ENCODE peak calls at places on chromosomes 1 and 21, in four cellular contexts. One of them, this sample, is unnamed.
A peak's percentile ranks its signal among the peaks of the same experiment; 100 is the strongest.

GRCh38 chr1:52365091-52365745 is 787 bp downstream of the CC2D1B start:
- DNase-seq in CD8-positive, alpha-beta T cell: no peak
- DNase-seq in heart left ventricle: peak; percentile 44
- DNase-seq in PC-9: peak; percentile 81
- DNase-seq in this sample: no peak

GRCh38 chr21:31526040-31526439 is 133.5 kb upstream of the SOD1 start:
- DNase-seq in CD8-positive, alpha-beta T cell: no peak
- DNase-seq in heart left ventricle: no peak
- DNase-seq in PC-9: peak; percentile 57
- DNase-seq in this sample: no peak

GRCh38 chr1:180728472-180729106 is 96.8 kb downstream of the XPR1 start:
- DNase-seq in CD8-positive, alpha-beta T cell: no peak
- DNase-seq in heart left ventricle: no peak
- DNase-seq in PC-9: no peak
- DNase-seq in this sample: no peak

GRCh38 chr1:68230901-68231626 is 1.3 kb downstream of the WLS start:
- DNase-seq in CD8-positive, alpha-beta T cell: no peak
- DNase-seq in heart left ventricle: peak; percentile 46
- DNase-seq in PC-9: peak; percentile 5
- DNase-seq in this sample: peak; percentile 61

GRCh38 chr1:212207822-212208520 is 77.2 kb upstream of the PPP2R5A start:
- DNase-seq in CD8-positive, alpha-beta T cell: no peak
- DNase-seq in heart left ventricle: no peak
- DNase-seq in PC-9: no peak
- DNase-seq in this sample: no peak

GRCh38 chr1:25017436-25018109 is 87.5 kb upstream of the RUNX3 start:
- DNase-seq in CD8-positive, alpha-beta T cell: no peak
- DNase-seq in heart left ventricle: no peak
- DNase-seq in PC-9: no peak
- DNase-seq in this sample: no peak

GRCh38 chr21:44078411-44078981 is 28.7 kb upstream of the PWP2 start:
- DNase-seq in CD8-positive, alpha-beta T cell: no peak
- DNase-seq in heart left ventricle: no peak
- DNase-seq in PC-9: no peak
- DNase-seq in this sample: no peak

GRCh38 chr21:38424333-38424732 is 73.9 kb downstream of the ERG start:
- DNase-seq in CD8-positive, alpha-beta T cell: no peak
- DNase-seq in heart left ventricle: no peak
- DNase-seq in PC-9: no peak
- DNase-seq in this sample: no peak

GRCh38 chr1:172465617-172466016 is 21.7 kb upstream of the PIGC start:
- DNase-seq in CD8-positive, alpha-beta T cell: no peak
- DNase-seq in heart left ventricle: no peak
- DNase-seq in PC-9: no peak
- DNase-seq in this sample: no peak

GRCh38 chr1:27351541-27352107 is 9.8 kb downstream of the SYTL1 start:
- DNase-seq in CD8-positive, alpha-beta T cell: no peak
- DNase-seq in heart left ventricle: no peak
- DNase-seq in PC-9: no peak
- DNase-seq in this sample: no peak

GRCh38 chr1:68217060-68217554 is 15.2 kb downstream of the WLS start:
- DNase-seq in CD8-positive, alpha-beta T cell: no peak
- DNase-seq in heart left ventricle: no peak
- DNase-seq in PC-9: no peak
- DNase-seq in this sample: no peak

GRCh38 chr1:156060937-156061636 is at the start of gene RAB25:
- DNase-seq in CD8-positive, alpha-beta T cell: no peak
- DNase-seq in heart left ventricle: no peak
- DNase-seq in PC-9: peak; percentile 90
- DNase-seq in this sample: no peak

GRCh38 chr1:115466433-115466832 is 128.4 kb upstream of the NGF start:
- DNase-seq in CD8-positive, alpha-beta T cell: no peak
- DNase-seq in heart left ventricle: no peak
- DNase-seq in PC-9: no peak
- DNase-seq in this sample: no peak

GRCh38 chr1:39181311-39181710 is 23.2 kb upstream of the MACF1 start:
- DNase-seq in CD8-positive, alpha-beta T cell: no peak
- DNase-seq in heart left ventricle: no peak
- DNase-seq in PC-9: no peak
- DNase-seq in this sample: no peak
- H3K4me1 ChIP-seq in CD8-positive, alpha-beta T cell: peaks cover 20% of the 10 kb centered on the region
- H3K4me1 ChIP-seq in heart left ventricle: peaks cover 30% of the 10 kb centered on the region
- H3K4me1 ChIP-seq in PC-9: peaks cover 73% of the 10 kb centered on the region
- H3K4me1 ChIP-seq in this sample: peaks cover 5% of the 10 kb centered on the region

GRCh38 chr1:44747878-44748277 is 8.2 kb downstream of the KIF2C start:
- DNase-seq in CD8-positive, alpha-beta T cell: no peak
- DNase-seq in heart left ventricle: no peak
- DNase-seq in PC-9: no peak
- DNase-seq in this sample: no peak
- TF ChIP-seq CTCF in CD8-positive, alpha-beta T cell: no peak
- TF ChIP-seq CTCF in heart left ventricle: no peak
- TF ChIP-seq CTCF in PC-9: no peak
- TF ChIP-seq CTCF in this sample: no peak

GRCh38 chr1:35320937-35321336 is 52.4 kb downstream of the ZMYM4 start:
- DNase-seq in CD8-positive, alpha-beta T cell: no peak
- DNase-seq in heart left ventricle: no peak
- DNase-seq in PC-9: no peak
- DNase-seq in this sample: no peak
- H3K4me1 ChIP-seq in CD8-positive, alpha-beta T cell: no peaks in the 10 kb centered on the region
- H3K4me1 ChIP-seq in heart left ventricle: no peaks in the 10 kb centered on the region
- H3K4me1 ChIP-seq in PC-9: no peaks in the 10 kb centered on the region
- H3K4me1 ChIP-seq in this sample: no peaks in the 10 kb centered on the region

GRCh38 chr1:62394646-62395045 is 42.2 kb upstream of the USP1 start:
- DNase-seq in CD8-positive, alpha-beta T cell: no peak
- DNase-seq in heart left ventricle: no peak
- DNase-seq in PC-9: no peak
- DNase-seq in this sample: no peak

GRCh38 chr1:62389531-62389930 is 47.3 kb upstream of the USP1 start:
- DNase-seq in CD8-positive, alpha-beta T cell: no peak
- DNase-seq in heart left ventricle: no peak
- DNase-seq in PC-9: peak; percentile 60
- DNase-seq in this sample: no peak

GRCh38 chr1:62395291-62395690 is 41.6 kb upstream of the USP1 start:
- DNase-seq in CD8-positive, alpha-beta T cell: no peak
- DNase-seq in heart left ventricle: no peak
- DNase-seq in PC-9: no peak
- DNase-seq in this sample: no peak

GRCh38 chr1:62392951-62393350 is 43.9 kb upstream of the USP1 start:
- DNase-seq in CD8-positive, alpha-beta T cell: no peak
- DNase-seq in heart left ventricle: no peak
- DNase-seq in PC-9: no peak
- DNase-seq in this sample: no peak

GRCh38 chr1:62391369-62391971 is 45.4 kb upstream of the USP1 start:
- DNase-seq in CD8-positive, alpha-beta T cell: no peak
- DNase-seq in heart left ventricle: no peak
- DNase-seq in PC-9: no peak
- DNase-seq in this sample: no peak
- TF ChIP-seq CTCF in CD8-positive, alpha-beta T cell: no peak
- TF ChIP-seq CTCF in heart left ventricle: peak; percentile 35
- TF ChIP-seq CTCF in PC-9: peak; percentile 66
- TF ChIP-seq CTCF in this sample: peak; percentile 13

GRCh38 chr1:226732856-226733291 is 6.2 kb downstream of the ITPKB start:
- DNase-seq in CD8-positive, alpha-beta T cell: no peak
- DNase-seq in heart left ventricle: no peak
- DNase-seq in PC-9: no peak
- DNase-seq in this sample: no peak
- H3K4me1 ChIP-seq in CD8-positive, alpha-beta T cell: peaks cover 40% of the 10 kb centered on the region
- H3K4me1 ChIP-seq in heart left ventricle: peaks cover 9% of the 10 kb centered on the region
- H3K4me1 ChIP-seq in PC-9: peaks cover 6% of the 10 kb centered on the region
- H3K4me1 ChIP-seq in this sample: peaks cover 4% of the 10 kb centered on the region

GRCh38 chr1:219367496-219367895 is 193.8 kb downstream of the LYPLAL1 start:
- DNase-seq in CD8-positive, alpha-beta T cell: no peak
- DNase-seq in heart left ventricle: no peak
- DNase-seq in PC-9: no peak
- DNase-seq in this sample: no peak
- TF ChIP-seq CTCF in CD8-positive, alpha-beta T cell: no peak
- TF ChIP-seq CTCF in heart left ventricle: no peak
- TF ChIP-seq CTCF in PC-9: no peak
- TF ChIP-seq CTCF in this sample: no peak

DNA sequence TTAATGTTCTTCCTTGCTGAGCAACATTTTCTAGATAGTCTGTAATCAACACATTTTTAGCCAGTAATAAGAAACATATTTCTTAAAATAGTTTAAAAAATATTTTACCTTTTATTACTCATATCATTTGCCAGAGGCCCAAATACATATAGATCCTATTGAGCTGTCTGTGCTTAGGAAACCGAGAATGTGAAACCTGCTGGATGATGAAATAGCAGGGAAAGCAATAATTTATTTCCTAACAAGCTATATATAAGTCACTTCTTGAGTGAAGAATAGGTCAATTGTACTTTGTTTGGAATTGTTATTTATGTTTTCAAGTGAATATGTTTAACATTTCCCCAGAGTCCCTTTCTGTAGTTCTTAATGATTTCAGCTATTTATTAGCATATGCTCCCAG is 339.9 kb upstream of the TMPRSS15 start:
- DNase-seq in CD8-positive, alpha-beta T cell: no peak
- DNase-seq in heart left ventricle: no peak
- DNase-seq in PC-9: no peak
- DNase-seq in this sample: no peak
- H3K4me1 ChIP-seq in CD8-positive, alpha-beta T cell: no peaks in the 10 kb centered on the region
- H3K4me1 ChIP-seq in heart left ventricle: no peaks in the 10 kb centered on the region
- H3K4me1 ChIP-seq in PC-9: no peaks in the 10 kb centered on the region
- H3K4me1 ChIP-seq in this sample: no peaks in the 10 kb centered on the region